ENCODE peak calls at places on chromosome 10, in four cellular contexts. B, A, O and H are unnamed samples.

GRCh38 chr10:115525141-115525540 is 432.0 kb downstream of the ATRNL1 start:
- DNase-seq in B (no peak), A (no peak), O (no peak), H (no peak)

GRCh38 chr10:4242561-4243035 is 457.6 kb upstream of the KLF6 start:
- DNase-seq in B (peak; percentile 90), A (no peak), O (no peak), H (no peak)

GRCh38 chr10:33143160-33143728 is 185.2 kb upstream of the ITGB1 start:
- DNase-seq in B (peak; percentile 83), A (no peak), O (no peak), H (no peak)

GRCh38 chr10:124428207-124428777 is 9.6 kb upstream of the OAT start:
- DNase-seq in B (no peak), A (no peak), O (no peak), H (no peak)

GRCh38 chr10:70837660-70838059 is 21.9 kb downstream of the SGPL1 start:
- DNase-seq in B (no peak), A (no peak), O (no peak), H (no peak)

GRCh38 chr10:18417950-18418527 is 233.3 kb downstream of the NSUN6 start:
- DNase-seq in B (no peak), A (no peak), O (no peak), H (no peak)

GRCh38 chr10:61842755-61843497 is 58.6 kb upstream of the ARID5B start:
- DNase-seq in B (no peak), A (no peak), O (no peak), H (no peak)

GRCh38 chr10:93854985-93855384 is 38.8 kb upstream of the SLC35G1 start:
- DNase-seq in B (no peak), A (no peak), O (no peak), H (no peak)

GRCh38 chr10:65611592-65611991 is 1314.2 kb upstream of the LRRTM3 start:
- DNase-seq in B (peak; percentile 84), A (no peak), O (no peak), H (no peak)

GRCh38 chr10:63115732-63116383 is 17.3 kb upstream of the NRBF2 start:
- DNase-seq in B (peak; percentile 96), A (peak; percentile 69), O (no peak), H (peak; percentile 87)

DNA sequence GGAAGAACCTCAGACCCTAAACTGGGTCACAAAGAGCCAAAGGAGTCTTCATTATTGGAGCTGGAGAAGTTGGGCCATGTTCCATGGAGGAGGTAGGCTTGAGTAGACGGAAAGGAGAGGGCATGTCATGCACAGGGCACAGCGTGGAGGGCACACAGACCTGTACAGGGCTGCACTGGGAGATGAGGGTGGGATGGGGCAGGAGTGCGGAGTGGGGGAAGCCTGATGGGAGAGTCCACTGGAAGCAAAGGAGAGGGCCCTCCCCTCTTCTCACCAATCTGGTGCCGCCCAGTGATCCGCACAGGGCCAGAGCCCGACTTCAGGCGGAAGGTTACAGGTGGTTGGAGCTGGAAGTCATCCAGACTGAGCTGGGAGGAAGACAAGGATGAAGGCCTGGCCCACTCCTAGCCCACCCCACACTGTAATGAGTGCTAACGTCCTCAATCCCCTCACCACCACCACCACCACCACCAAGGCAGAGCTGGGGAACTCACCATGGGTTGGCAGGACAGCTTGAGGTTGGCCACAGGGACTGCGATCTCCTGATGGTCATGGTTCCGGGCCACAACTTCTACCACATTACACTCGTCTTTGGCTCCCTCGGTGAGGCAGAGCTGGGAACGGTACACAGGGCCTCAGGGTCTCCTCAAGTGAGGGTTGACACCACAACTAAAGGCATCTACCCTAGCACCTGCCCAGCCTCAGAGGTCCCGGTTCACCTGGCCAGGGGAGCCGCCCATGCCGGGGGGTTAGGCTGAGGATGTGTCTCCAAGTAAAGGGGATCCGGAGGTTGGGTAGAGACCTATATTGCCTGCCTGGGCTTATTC is 1.0 kb downstream of the NPM3 start:
- DNase-seq in B (no peak), A (no peak), O (peak; percentile 29), H (no peak)
- H3K4me3 ChIP-seq in B (peak overlapping the region; percentile 85), A (no peak overlapping the region), O (peak overlapping the region; percentile 93), H (peak overlapping the region; percentile 55)

DNA sequence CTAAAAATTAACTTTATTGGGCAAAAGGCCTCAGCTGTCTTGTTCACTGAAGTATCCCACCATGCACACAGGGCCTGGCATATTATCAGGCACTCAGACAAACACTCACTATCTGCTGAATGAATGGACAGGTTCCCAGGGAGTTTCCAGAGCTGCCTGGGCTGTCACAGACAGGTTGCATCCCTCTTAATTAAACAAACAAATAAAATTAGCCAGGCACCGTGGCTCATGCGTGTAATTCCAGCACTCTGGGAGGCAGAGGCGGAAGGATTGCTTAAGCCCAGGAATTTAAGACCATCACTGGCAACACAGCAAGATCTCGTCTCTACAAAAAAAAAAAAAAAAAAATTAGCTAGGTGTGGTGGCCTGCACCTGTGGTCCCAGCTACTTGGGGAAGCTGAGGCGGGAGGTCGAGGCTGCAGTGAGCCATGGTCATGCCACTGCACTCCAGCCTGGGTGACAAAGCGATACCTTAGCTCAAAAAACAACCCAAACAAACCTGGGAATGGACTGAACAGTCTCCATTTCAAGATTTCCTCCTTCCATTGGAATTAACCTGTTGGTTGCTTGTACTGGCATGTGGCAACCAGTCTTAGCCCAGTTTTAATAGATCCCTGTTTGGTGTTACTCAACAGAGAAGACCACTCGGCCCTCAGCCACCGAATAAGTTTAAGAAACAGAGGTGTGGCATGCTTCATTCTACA is 1.3 kb upstream of the TSPAN14 start:
- DNase-seq in B (no peak), A (no peak), O (no peak), H (peak; percentile 58)
- H3K4me3 ChIP-seq in B (no peak overlapping the region), A (no peak overlapping the region), O (peak overlapping the region; percentile 66), H (no peak overlapping the region)

GRCh38 chr10:69345402-69345801 is 67.1 kb downstream of the HK1 start:
- DNase-seq in B (no peak), A (peak; percentile 79), O (peak; percentile 45), H (no peak)

GRCh38 chr10:69345890-69346474 is 67.7 kb downstream of the HK1 start:
- DNase-seq in B (no peak), A (no peak), O (no peak), H (no peak)

GRCh38 chr10:69346776-69347175 is 68.5 kb downstream of the HK1 start:
- DNase-seq in B (no peak), A (no peak), O (no peak), H (no peak)

GRCh38 chr10:69344591-69345244 is 66.4 kb downstream of the HK1 start:
- DNase-seq in B (no peak), A (no peak), O (peak; percentile 73), H (no peak)

GRCh38 chr10:69343905-69344304 is 65.6 kb downstream of the HK1 start:
- DNase-seq in B (no peak), A (no peak), O (no peak), H (no peak)
- H3K4me3 ChIP-seq in B (no peak overlapping the region), A (no peak overlapping the region), O (no peak overlapping the region), H (no peak overlapping the region)

DNA sequence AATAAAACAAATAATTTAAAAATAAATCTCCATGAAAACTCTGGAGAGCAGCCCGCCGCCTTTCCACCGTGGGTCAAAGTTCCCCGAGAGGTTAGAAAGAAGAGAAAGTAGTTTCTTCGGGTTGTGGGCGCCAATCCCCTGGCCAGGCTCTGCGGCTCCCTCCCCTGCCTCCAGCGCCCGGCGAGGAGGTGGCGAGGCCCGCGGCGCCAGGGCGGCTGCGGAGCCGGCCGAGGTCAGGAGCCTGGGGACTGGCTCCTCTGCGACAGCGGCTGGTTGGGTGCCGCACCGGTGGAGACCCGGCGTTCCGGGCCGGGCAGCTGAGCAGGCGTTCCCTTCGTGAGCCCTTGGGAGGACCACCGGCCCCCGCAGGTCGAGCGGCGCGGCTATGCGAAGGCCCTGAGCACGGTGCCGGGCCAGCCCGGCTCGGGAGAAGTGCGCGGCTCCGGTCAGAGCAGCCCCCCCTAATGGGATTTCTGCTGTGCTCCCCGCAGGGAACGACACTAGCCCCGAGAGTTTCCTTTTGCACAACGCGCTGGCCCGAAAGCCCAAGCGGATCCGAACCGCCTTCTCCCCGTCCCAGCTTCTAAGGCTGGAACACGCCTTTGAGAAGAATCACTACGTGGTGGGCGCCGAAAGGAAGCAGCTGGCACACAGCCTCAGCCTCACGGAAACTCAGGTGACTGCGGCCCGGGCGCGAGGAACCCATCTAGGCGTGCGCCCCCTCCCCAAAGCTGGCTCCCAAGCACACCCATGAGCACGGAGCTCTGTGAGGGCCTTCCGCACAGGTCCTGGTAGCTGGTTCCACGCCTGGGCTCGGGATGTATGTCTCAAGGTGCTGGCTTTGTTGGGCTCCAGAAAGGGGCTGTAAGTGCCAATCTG is 2.8 kb downstream of the EMX2 start:
- DNase-seq in B (no peak), A (no peak), O (no peak), H (no peak)
- H3K4me3 ChIP-seq in B (no peak overlapping the region), A (peak overlapping the region; percentile 21), O (no peak overlapping the region), H (no peak overlapping the region)

GRCh38 chr10:13759167-13759566 is 172.4 kb downstream of the PRPF18 start:
- DNase-seq in B (no peak), A (peak; percentile 23), O (no peak), H (no peak)
- H3K4me3 ChIP-seq in B (no peak overlapping the region), A (no peak overlapping the region), O (no peak overlapping the region), H (no peak overlapping the region)

GRCh38 chr10:11167233-11167979 is 149.7 kb downstream of the CELF2 start:
- DNase-seq in B (no peak), A (no peak), O (no peak), H (no peak)
- H3K4me3 ChIP-seq in B (no peak overlapping the region), A (no peak overlapping the region), O (no peak overlapping the region), H (peak overlapping the region; percentile 3)

DNA sequence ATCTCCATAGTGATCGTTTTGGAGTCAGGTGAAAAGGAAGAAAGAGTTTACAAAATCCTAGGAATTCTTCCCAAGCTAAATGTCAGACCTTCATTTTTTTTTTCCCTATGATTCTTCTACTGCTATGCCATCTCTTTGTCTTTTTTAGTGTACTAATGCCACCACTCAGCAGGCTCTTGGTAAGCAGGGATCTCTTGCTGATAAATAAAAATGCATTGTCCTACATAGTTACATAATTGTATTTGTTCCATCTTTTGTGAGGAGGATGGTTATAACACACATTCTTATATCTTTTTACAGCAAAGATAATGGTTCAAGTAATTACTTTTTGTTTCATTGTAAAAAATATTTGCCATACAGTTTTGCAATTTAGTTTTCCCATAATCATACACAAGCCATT is 36.8 kb upstream of the AFAP1L2 start:
- DNase-seq in B (no peak), A (no peak), O (no peak), H (no peak)
- H3K4me3 ChIP-seq in B (no peak overlapping the region), A (no peak overlapping the region), O (no peak overlapping the region), H (no peak overlapping the region)

GRCh38 chr10:77195101-77195500 is 442.5 kb downstream of the KCNMA1 start:
- DNase-seq in B (peak; percentile 71), A (no peak), O (no peak), H (no peak)
- H3K4me3 ChIP-seq in B (no peak overlapping the region), A (no peak overlapping the region), O (no peak overlapping the region), H (no peak overlapping the region)

GRCh38 chr10:133241501-133242205 is 4.0 kb downstream of the VENTX start:
- DNase-seq in B (no peak), A (no peak), O (no peak), H (no peak)
- H3K4me3 ChIP-seq in B (no peak overlapping the region), A (no peak overlapping the region), O (peak overlapping the region; percentile 21), H (no peak overlapping the region)

DNA sequence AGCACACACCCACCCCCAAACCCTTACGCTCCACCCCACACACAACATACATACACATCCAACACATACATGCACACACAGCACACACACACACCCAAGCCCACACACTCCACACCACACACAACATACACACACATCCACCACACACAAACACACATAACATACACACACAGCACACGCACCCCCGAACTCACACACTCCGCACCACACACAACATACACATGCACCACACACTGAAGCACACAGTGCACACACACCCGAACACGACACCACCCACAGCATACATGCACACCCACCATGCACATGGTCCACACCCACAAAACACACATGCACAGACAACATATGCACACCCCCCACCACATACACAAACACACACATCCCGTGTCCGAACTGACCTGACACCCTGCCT is 2.0 kb downstream of the PRAP1 start:
- DNase-seq in B (no peak), A (no peak), O (no peak), H (no peak)
- H3K4me3 ChIP-seq in B (no peak overlapping the region), A (no peak overlapping the region), O (no peak overlapping the region), H (no peak overlapping the region)